ENCODE peak calls at places on chromosomes 13 and 19, in six cellular contexts. One of them, this sample, is unnamed.

GRCh38 chr13:79457948-79458347 is 23.0 kb upstream of the NDFIP2 start:
- DNase-seq in mesenchymal stem cell: peak
- DNase-seq in IMR-90: peak
- DNase-seq in neuronal stem cell: no peak
- DNase-seq in H9: no peak
- DNase-seq in trophoblast cell: peak
- DNase-seq in this sample: no peak

GRCh38 chr13:79155883-79156282 is 250.2 kb downstream of the RBM26 start:
- DNase-seq in IMR-90: no peak
- DNase-seq in neuronal stem cell: no peak
- DNase-seq in H9: no peak
- DNase-seq in trophoblast cell: no peak
- DNase-seq in mesenchymal stem cell: no peak
- DNase-seq in this sample: no peak

GRCh38 chr19:14440049-14440448 is 6.9 kb downstream of the PKN1 start:
- DNase-seq in H9: no peak
- DNase-seq in mesenchymal stem cell: no peak
- DNase-seq in IMR-90: no peak
- DNase-seq in neuronal stem cell: no peak
- DNase-seq in trophoblast cell: no peak
- DNase-seq in this sample: no peak

GRCh38 chr19:53977429-53977990 is 13.9 kb upstream of the CACNG6 start:
- DNase-seq in trophoblast cell: peak
- DNase-seq in neuronal stem cell: peak
- DNase-seq in mesenchymal stem cell: peak
- DNase-seq in H9: peak
- DNase-seq in IMR-90: peak
- DNase-seq in this sample: peak

GRCh38 chr19:617551-618246 is 15.6 kb downstream of the POLRMT start:
- DNase-seq in trophoblast cell: no peak
- DNase-seq in mesenchymal stem cell: no peak
- DNase-seq in H9: no peak
- DNase-seq in neuronal stem cell: no peak
- DNase-seq in IMR-90: no peak
- DNase-seq in this sample: no peak

GRCh38 chr13:41621716-41622508 is 164.6 kb downstream of the RGCC start:
- DNase-seq in mesenchymal stem cell: peak
- DNase-seq in IMR-90: peak
- DNase-seq in H9: no peak
- DNase-seq in trophoblast cell: peak
- DNase-seq in neuronal stem cell: no peak
- DNase-seq in this sample: no peak

GRCh38 chr19:43595605-43595998 is 332 bp downstream of the IRGQ start:
- DNase-seq in H9: no peak
- DNase-seq in trophoblast cell: no peak
- DNase-seq in neuronal stem cell: no peak
- DNase-seq in IMR-90: no peak
- DNase-seq in mesenchymal stem cell: no peak
- DNase-seq in this sample: peak

GRCh38 chr19:45632468-45633196 is 6.6 kb downstream of the EML2 start:
- DNase-seq in IMR-90: peak
- DNase-seq in neuronal stem cell: peak
- DNase-seq in trophoblast cell: peak
- DNase-seq in mesenchymal stem cell: peak
- DNase-seq in H9: peak
- DNase-seq in this sample: peak

GRCh38 chr13:95950103-95950502 is 103.1 kb downstream of the UGGT2 start:
- DNase-seq in mesenchymal stem cell: no peak
- DNase-seq in neuronal stem cell: no peak
- DNase-seq in trophoblast cell: no peak
- DNase-seq in IMR-90: no peak
- DNase-seq in H9: no peak
- DNase-seq in this sample: no peak

GRCh38 chr19:56670401-56670960 is 1.1 kb downstream of the ZNF835 start:
- DNase-seq in mesenchymal stem cell: no peak
- DNase-seq in H9: no peak
- DNase-seq in neuronal stem cell: no peak
- DNase-seq in IMR-90: no peak
- DNase-seq in trophoblast cell: no peak
- DNase-seq in this sample: no peak

GRCh38 chr19:48487944-48488343 is 18.8 kb downstream of the CYTH2 start:
- DNase-seq in H9: no peak
- DNase-seq in neuronal stem cell: no peak
- DNase-seq in IMR-90: peak
- DNase-seq in trophoblast cell: no peak
- DNase-seq in mesenchymal stem cell: peak
- DNase-seq in this sample: no peak

GRCh38 chr19:54125713-54126112 is 10.2 kb downstream of the PRPF31 start:
- DNase-seq in neuronal stem cell: no peak
- DNase-seq in H9: no peak
- DNase-seq in trophoblast cell: no peak
- DNase-seq in mesenchymal stem cell: no peak
- DNase-seq in IMR-90: no peak
- DNase-seq in this sample: no peak

GRCh38 chr13:100525453-100526298 is 62.9 kb downstream of the GGACT start:
- DNase-seq in neuronal stem cell: no peak
- DNase-seq in IMR-90: no peak
- DNase-seq in mesenchymal stem cell: no peak
- DNase-seq in trophoblast cell: peak
- DNase-seq in H9: no peak
- DNase-seq in this sample: no peak

GRCh38 chr13:101570410-101570809 is 117.9 kb downstream of the ITGBL1 start:
- DNase-seq in IMR-90: peak
- DNase-seq in H9: no peak
- DNase-seq in neuronal stem cell: no peak
- DNase-seq in mesenchymal stem cell: no peak
- DNase-seq in trophoblast cell: no peak
- DNase-seq in this sample: no peak

GRCh38 chr19:51136891-51137551 is 5.1 kb upstream of the SIGLEC7 start:
- DNase-seq in H9: no peak
- DNase-seq in trophoblast cell: no peak
- DNase-seq in mesenchymal stem cell: no peak
- DNase-seq in neuronal stem cell: no peak
- DNase-seq in IMR-90: no peak
- DNase-seq in this sample: no peak

GRCh38 chr13:43516401-43516826 is 270.4 kb downstream of the ENOX1 start:
- DNase-seq in neuronal stem cell: no peak
- DNase-seq in trophoblast cell: no peak
- DNase-seq in H9: no peak
- DNase-seq in mesenchymal stem cell: peak
- DNase-seq in IMR-90: peak
- DNase-seq in this sample: no peak

GRCh38 chr13:99979453-99980200 is 2.0 kb upstream of the ZIC2 start:
- DNase-seq in mesenchymal stem cell: no peak
- DNase-seq in neuronal stem cell: no peak
- DNase-seq in trophoblast cell: peak
- DNase-seq in IMR-90: no peak
- DNase-seq in H9: peak
- DNase-seq in this sample: no peak

GRCh38 chr13:110470272-110471009 is 91.1 kb downstream of the RAB20 start:
- DNase-seq in trophoblast cell: no peak
- DNase-seq in neuronal stem cell: no peak
- DNase-seq in mesenchymal stem cell: no peak
- DNase-seq in IMR-90: no peak
- DNase-seq in H9: no peak
- DNase-seq in this sample: no peak

DNA sequence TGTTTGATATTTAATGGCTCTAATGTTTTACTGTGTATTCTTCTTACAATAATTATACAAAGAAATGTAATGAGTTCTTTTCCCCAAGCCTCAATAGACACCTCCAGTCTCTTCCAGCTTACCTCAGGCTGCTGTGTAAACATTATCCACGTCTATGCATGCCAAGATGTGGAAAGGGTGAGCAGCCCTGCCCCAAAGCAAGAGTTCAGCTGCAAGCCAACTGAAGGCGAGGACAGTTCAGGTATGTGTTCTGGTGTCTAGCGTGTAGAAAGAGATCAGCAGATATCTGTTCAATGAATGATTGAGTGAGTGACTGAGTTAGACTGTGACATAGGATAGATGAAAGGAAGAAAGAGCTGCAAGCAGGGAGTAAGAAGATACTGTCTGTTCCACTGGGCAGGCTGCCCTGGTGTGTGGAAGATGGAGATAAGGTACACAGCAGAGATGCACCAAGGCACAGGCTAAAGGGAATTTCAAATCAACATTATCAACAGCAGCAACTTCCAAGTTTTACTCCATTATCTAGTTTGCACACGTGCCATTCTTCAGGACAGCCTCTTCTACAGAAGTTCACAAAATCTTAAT is 66.0 kb downstream of the LATS2 start:
- DNase-seq in IMR-90: no peak
- DNase-seq in trophoblast cell: no peak
- DNase-seq in neuronal stem cell: no peak
- DNase-seq in mesenchymal stem cell: no peak
- DNase-seq in H9: peak
- DNase-seq in this sample: no peak
- H4K91ac ChIP-seq in IMR-90: no peak
- H4K91ac ChIP-seq in trophoblast cell: no peak
- H4K91ac ChIP-seq in neuronal stem cell: no peak
- H4K91ac ChIP-seq in mesenchymal stem cell: no peak
- H4K91ac ChIP-seq in H9: no peak
- H4K91ac ChIP-seq in this sample: no peak

GRCh38 chr19:32598022-32598421 is 17.0 kb downstream of the PDCD5 start:
- DNase-seq in neuronal stem cell: no peak
- DNase-seq in H9: no peak
- DNase-seq in trophoblast cell: no peak
- DNase-seq in mesenchymal stem cell: no peak
- DNase-seq in IMR-90: no peak
- DNase-seq in this sample: no peak

GRCh38 chr19:32595491-32595890 is 14.5 kb downstream of the PDCD5 start:
- DNase-seq in H9: no peak
- DNase-seq in neuronal stem cell: no peak
- DNase-seq in trophoblast cell: no peak
- DNase-seq in mesenchymal stem cell: no peak
- DNase-seq in IMR-90: no peak
- DNase-seq in this sample: no peak

GRCh38 chr19:32603961-32604360 is 23.0 kb downstream of the PDCD5 start:
- DNase-seq in trophoblast cell: no peak
- DNase-seq in mesenchymal stem cell: no peak
- DNase-seq in neuronal stem cell: no peak
- DNase-seq in H9: no peak
- DNase-seq in IMR-90: no peak
- DNase-seq in this sample: no peak

GRCh38 chr19:32599736-32600157 is 18.8 kb downstream of the PDCD5 start:
- DNase-seq in mesenchymal stem cell: peak
- DNase-seq in H9: no peak
- DNase-seq in neuronal stem cell: peak
- DNase-seq in IMR-90: peak
- DNase-seq in trophoblast cell: peak
- DNase-seq in this sample: no peak

DNA sequence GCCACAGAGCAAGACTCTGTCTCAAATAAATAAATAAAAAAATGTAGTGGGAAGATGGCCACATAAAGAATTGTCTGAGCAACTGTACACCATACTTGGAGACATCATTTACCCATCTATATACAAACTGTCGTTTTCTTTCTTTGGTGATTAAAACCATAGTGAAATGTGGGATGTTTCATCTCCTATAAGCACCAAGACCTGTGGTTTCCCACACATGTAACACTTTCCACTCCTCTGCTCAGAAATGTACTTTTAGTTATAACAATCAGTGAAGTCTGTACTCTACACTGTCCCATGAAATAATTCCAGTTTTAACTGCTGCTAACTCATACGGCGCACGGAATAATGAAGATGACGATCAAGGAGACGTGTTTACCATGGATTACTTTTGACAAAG is 18.3 kb downstream of the PDCD5 start:
- DNase-seq in mesenchymal stem cell: no peak
- DNase-seq in H9: no peak
- DNase-seq in IMR-90: no peak
- DNase-seq in neuronal stem cell: no peak
- DNase-seq in trophoblast cell: no peak
- DNase-seq in this sample: no peak
- H4K91ac ChIP-seq in mesenchymal stem cell: no peak
- H4K91ac ChIP-seq in H9: no peak
- H4K91ac ChIP-seq in IMR-90: no peak
- H4K91ac ChIP-seq in neuronal stem cell: no peak
- H4K91ac ChIP-seq in trophoblast cell: no peak
- H4K91ac ChIP-seq in this sample: no peak

DNA sequence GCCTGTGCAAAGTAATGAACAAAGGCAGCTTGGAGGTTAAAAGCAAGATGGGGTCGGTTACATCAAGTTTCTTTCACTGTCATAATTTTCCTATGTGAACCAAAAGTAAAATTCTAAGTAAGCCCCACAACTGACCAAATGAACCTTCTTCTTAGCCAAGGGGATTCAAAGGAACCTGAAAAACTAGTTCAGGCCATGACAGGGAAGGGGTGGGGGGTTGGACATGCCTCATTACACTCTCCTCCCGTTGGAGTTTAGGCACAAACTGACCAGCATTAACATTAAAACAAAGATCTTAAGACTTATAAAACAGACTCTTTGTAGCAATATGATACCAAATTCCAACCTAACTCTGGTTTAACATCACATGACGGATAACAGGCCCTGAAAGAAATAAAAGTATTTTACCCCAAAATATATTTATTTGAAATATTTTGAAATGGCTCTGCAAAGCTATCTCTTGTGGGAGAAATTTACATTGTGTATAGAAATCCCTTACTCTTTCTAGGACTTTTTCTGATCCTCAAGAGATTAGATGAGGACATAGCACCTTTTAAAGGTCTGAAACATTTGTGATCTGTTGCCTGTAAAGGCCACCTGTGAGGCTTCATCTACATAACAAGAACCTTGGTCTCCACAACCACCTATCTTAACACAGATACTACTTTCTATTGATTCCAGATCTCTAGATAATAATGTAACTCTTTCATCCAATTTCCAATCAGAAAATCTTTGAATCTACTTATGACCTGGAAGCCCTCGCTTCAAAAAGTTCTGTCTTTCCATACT is 1829.0 kb upstream of the MIR17HG start:
- DNase-seq in IMR-90: no peak
- DNase-seq in neuronal stem cell: no peak
- DNase-seq in trophoblast cell: no peak
- DNase-seq in H9: no peak
- DNase-seq in mesenchymal stem cell: no peak
- DNase-seq in this sample: no peak
- H4K91ac ChIP-seq in IMR-90: no peak
- H4K91ac ChIP-seq in neuronal stem cell: no peak
- H4K91ac ChIP-seq in trophoblast cell: no peak
- H4K91ac ChIP-seq in H9: no peak
- H4K91ac ChIP-seq in mesenchymal stem cell: no peak
- H4K91ac ChIP-seq in this sample: no peak

GRCh38 chr13:23629566-23630272 is 59.5 kb downstream of the TNFRSF19 start:
- DNase-seq in mesenchymal stem cell: no peak
- DNase-seq in trophoblast cell: no peak
- DNase-seq in neuronal stem cell: no peak
- DNase-seq in IMR-90: no peak
- DNase-seq in H9: no peak
- DNase-seq in this sample: no peak

GRCh38 chr13:23627419-23627818 is 57.2 kb downstream of the TNFRSF19 start:
- DNase-seq in trophoblast cell: no peak
- DNase-seq in mesenchymal stem cell: no peak
- DNase-seq in IMR-90: no peak
- DNase-seq in H9: no peak
- DNase-seq in neuronal stem cell: no peak
- DNase-seq in this sample: no peak

GRCh38 chr13:23630349-23631093 is 60.3 kb downstream of the TNFRSF19 start:
- DNase-seq in IMR-90: no peak
- DNase-seq in H9: no peak
- DNase-seq in mesenchymal stem cell: no peak
- DNase-seq in trophoblast cell: no peak
- DNase-seq in neuronal stem cell: no peak
- DNase-seq in this sample: no peak

GRCh38 chr13:23628250-23628649 is 58.0 kb downstream of the TNFRSF19 start:
- DNase-seq in H9: no peak
- DNase-seq in mesenchymal stem cell: no peak
- DNase-seq in neuronal stem cell: no peak
- DNase-seq in IMR-90: no peak
- DNase-seq in trophoblast cell: no peak
- DNase-seq in this sample: no peak

GRCh38 chr13:23628765-23629565 is 58.8 kb downstream of the TNFRSF19 start:
- DNase-seq in neuronal stem cell: no peak
- DNase-seq in H9: no peak
- DNase-seq in IMR-90: no peak
- DNase-seq in mesenchymal stem cell: no peak
- DNase-seq in trophoblast cell: no peak
- DNase-seq in this sample: no peak
- H4K91ac ChIP-seq in neuronal stem cell: no peak
- H4K91ac ChIP-seq in H9: no peak
- H4K91ac ChIP-seq in IMR-90: no peak
- H4K91ac ChIP-seq in mesenchymal stem cell: no peak
- H4K91ac ChIP-seq in trophoblast cell: peak
- H4K91ac ChIP-seq in this sample: no peak

This sample was measured in H1.